ENCODE peak calls at places on chromosomes 2 and 18, in four cellular contexts. L, C, P and W are unnamed samples.
A peak's percentile ranks its signal among the peaks of the same experiment; 100 is the strongest.

GRCh38 chr2:20421336-20421987 is 25.4 kb upstream of the RHOB start:
- DNase-seq in L (peak; percentile 82), C (no peak), P (no peak), W (no peak)

GRCh38 chr2:43944915-43945314 is 50.9 kb downstream of the LRPPRC start:
- DNase-seq in L (no peak), C (no peak), P (no peak), W (no peak)

GRCh38 chr2:111617299-111617803 is 266.6 kb downstream of the ANAPC1 start:
- DNase-seq in L (no peak), C (peak; percentile 50), P (peak; percentile 68), W (no peak)

GRCh38 chr2:26168785-26169184 is 4.1 kb upstream of the GAREM2 start:
- DNase-seq in L (no peak), C (no peak), P (no peak), W (no peak)

GRCh38 chr18:78293940-78294401 is 685.6 kb upstream of the SALL3 start:
- DNase-seq in L (no peak), C (no peak), P (no peak), W (no peak)

GRCh38 chr2:173963323-173963816 is 1.8 kb downstream of the SP3 start:
- DNase-seq in L (no peak), C (peak; percentile 79), P (peak; percentile 72), W (peak; percentile 37)

GRCh38 chr2:232504438-232504837 is 15.8 kb upstream of the PRSS56 start:
- DNase-seq in L (no peak), C (no peak), P (no peak), W (no peak)

GRCh38 chr18:5463836-5464235 is 80.0 kb downstream of the EPB41L3 start:
- DNase-seq in L (no peak), C (no peak), P (no peak), W (no peak)

GRCh38 chr2:54396107-54396506 is 60.0 kb upstream of the SPTBN1 start:
- DNase-seq in L (no peak), C (peak; percentile 66), P (peak; percentile 85), W (no peak)
- TF ChIP-seq CTCF in L (no peak), C (no peak), P (no peak), W (no peak)

GRCh38 chr2:170404846-170405245 is 226.9 kb downstream of the MYO3B start:
- DNase-seq in L (no peak), C (no peak), P (no peak), W (no peak)

GRCh38 chr2:170411660-170412059 is 233.7 kb downstream of the MYO3B start:
- DNase-seq in L (no peak), C (no peak), P (no peak), W (no peak)

GRCh38 chr2:170405326-170405725 is 227.4 kb downstream of the MYO3B start:
- DNase-seq in L (no peak), C (no peak), P (no peak), W (no peak)

GRCh38 chr2:170408461-170409163 is 230.7 kb downstream of the MYO3B start:
- DNase-seq in L (no peak), C (no peak), P (no peak), W (no peak)

GRCh38 chr2:170409164-170409535 is 231.2 kb downstream of the MYO3B start:
- DNase-seq in L (peak; percentile 75), C (peak; percentile 64), P (peak; percentile 76), W (peak; percentile 44)
- TF ChIP-seq CTCF in L (peak; percentile 70), C (peak; percentile 76), P (peak; percentile 79), W (peak; percentile 78)

GRCh38 chr2:221833972-221834371 is 261.9 kb upstream of the EPHA4 start:
- DNase-seq in L (no peak), C (no peak), P (no peak), W (no peak)

GRCh38 chr2:221831051-221831450 is 258.9 kb upstream of the EPHA4 start:
- DNase-seq in L (no peak), C (no peak), P (no peak), W (no peak)

GRCh38 chr2:221836091-221836490 is 264.0 kb upstream of the EPHA4 start:
- DNase-seq in L (peak; percentile 15), C (peak; percentile 5), P (peak; percentile 40), W (no peak)
- TF ChIP-seq CTCF in L (no peak), C (no peak), P (no peak), W (no peak)

DNA sequence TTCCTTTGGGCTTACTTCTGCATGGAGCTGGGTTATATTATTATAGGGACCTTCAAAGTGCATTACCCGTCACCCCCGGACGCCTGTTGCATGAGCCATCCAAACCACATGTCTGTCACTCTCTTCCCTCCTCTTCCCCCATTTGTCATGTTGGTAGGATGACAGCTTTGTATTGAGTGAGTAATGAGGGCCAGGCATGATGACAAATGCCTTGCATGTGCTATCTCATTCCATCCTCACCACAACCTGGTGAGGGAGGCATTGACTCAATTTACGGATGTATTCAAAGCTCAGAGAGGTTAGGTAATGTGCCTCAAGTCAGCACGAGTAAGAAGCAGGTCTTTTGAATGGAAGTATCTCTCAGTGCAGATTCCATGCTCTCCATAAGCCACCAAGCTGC is 510.5 kb upstream of the TNP1 start:
- DNase-seq in L (no peak), C (peak; percentile 44), P (peak; percentile 91), W (no peak)
- TF ChIP-seq CTCF in L (no peak), C (no peak), P (no peak), W (no peak)

DNA sequence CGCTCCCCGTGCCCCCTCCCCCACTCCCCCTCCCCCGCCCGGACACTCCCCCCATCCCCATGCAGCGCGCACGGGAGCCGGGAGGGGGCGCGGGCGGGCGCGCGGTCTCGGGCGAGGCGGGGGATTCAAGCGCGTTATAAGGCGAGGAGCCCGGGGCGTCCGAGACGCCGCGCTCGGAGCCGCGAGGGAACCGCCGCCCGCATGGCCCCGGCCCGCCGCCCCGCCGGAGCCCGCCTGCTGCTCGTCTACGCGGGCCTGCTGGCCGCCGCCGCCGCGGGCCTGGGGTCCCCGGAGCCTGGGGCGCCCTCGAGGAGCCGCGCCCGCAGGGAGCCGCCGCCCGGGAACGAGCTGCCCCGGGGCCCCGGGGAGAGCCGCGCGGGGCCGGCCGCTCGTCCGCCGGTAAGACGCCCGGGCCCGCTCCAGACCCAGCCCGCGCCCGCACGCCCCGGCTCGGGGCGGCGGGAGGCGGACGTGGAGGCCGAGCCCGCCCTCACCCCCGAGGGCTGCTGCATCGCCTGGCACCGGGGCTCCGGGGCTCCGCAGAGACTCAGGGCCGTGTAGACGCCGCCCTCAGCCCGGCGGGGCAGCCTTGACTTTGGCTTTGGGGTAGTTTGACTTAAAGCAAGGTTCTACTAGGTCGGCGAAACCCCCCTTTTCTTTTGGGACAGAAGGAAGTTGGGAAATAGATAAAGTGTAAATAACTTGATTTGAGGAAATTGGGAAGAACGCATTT is at the start of gene ERFE:
- DNase-seq in L (peak; percentile 29), C (no peak), P (peak; percentile 74), W (no peak)
- TF ChIP-seq CTCF in L (peak; percentile 44), C (peak; percentile 50), P (peak; percentile 9), W (peak; percentile 36)

DNA sequence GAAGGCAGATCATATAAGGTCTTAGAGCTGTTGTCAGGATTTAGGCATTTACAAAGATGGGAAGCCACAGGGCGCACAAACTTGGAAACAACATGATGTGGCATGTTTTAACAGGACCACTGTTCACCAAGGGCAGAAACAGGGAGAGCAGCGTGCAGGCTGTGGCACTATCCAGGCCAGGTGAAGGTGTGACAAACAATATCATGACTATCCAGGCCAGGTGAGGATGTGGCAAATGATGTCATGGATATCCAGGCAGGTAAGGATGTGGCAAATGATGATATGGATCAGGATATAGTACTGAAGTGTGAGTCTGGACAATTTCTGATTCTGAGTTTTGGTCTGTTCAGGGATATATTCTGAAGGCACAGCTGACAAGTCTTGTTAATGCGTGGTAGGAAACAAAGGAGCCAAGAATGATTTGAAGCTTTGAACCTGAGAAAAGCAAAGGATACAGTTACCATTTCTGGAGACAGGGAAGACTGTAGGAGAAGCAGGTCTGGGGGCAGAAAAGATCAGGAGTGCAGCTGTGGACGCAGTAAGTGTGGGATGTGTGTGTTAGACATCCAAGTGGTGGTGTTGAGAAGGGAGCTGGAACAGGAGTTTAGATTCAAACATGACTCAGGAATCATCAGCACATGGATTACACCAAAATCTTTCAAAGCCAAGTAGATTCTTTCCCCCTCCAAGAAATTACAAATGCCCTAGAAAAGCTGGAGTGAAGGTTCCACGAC is 205.9 kb downstream of the TMEM163 start:
- DNase-seq in L (no peak), C (no peak), P (no peak), W (no peak)
- TF ChIP-seq CTCF in L (no peak), C (no peak), P (no peak), W (no peak)

DNA sequence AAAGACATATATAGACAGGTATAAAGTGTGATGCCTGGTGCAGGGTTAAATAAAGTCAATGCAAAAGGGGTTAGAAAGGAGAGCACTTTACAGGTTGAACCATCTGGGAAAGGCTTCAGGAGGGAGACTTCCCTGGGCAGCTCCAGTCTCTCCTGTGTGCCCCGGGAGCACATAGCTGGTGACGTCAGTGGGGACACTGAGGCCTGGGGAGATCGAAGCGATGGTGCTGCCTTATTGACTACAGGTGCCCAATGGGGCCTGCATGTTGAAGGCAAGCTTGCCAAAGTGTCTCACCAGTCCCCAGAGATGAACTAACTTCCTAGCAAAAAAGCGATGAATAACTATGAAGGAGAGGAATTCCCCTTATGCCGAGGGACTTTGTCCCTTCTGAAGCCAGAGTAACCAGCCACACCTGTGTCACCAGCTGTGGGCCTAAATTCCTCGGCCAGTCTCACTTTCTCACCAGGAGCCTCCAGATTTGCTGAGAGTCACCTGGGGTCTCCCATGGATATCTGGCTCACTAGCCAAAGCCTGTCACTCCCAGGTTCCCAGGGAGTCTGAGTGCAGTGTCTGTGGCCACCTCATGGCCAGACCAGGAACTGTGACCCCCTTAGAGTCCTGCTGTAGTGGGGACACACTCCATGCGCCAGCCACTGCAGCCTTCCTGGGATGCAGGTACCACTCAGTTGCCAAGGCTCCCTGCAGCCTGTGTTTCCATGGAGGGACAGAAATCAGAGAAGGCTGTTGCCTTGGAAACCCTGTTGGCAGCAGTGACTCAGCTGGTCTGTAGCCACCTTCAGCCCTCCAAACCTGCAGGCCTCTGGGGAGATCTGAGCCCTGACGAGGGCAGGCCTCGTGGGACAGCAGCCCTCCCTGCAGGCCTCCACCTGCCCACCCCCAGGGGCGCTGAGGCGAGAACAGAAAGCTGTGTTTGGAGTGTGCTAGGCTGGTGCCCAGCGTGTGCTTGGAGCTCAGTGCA is 128.7 kb downstream of the CTIF start:
- DNase-seq in L (no peak), C (peak; percentile 46), P (peak; percentile 34), W (no peak)
- TF ChIP-seq CTCF in L (no peak), C (peak; percentile 51), P (peak; percentile 33), W (peak; percentile 11)